ENCODE peak calls at places on chromosomes 6 and 20, in seven cellular contexts. S is HCT116, Z is adrenal gland, K is body of pancreas, N is cardiac muscle cell, A is neuronal stem cell, M is Peyer's patch. P is an unnamed sample.

GRCh38 chr6:105601541-105602174 is 198.8 kb upstream of the PREP start:
- DNase-seq in A (no peak), K (peak; percentile 47), S (no peak), Z (peak; percentile 74), N (no peak), M (peak; percentile 73), P (no peak)

GRCh38 chr6:19824058-19824807 is 12.9 kb upstream of the ID4 start:
- DNase-seq in K (no peak), S (no peak), A (no peak), N (no peak), Z (no peak), M (no peak), P (no peak)

GRCh38 chr6:145457556-145457955 is 277.8 kb downstream of the EPM2A start:
- DNase-seq in Z (no peak), M (no peak), N (no peak), A (no peak), S (no peak), K (no peak), P (no peak)

GRCh38 chr20:39775110-39775509 is 813.0 kb downstream of the DHX35 start:
- DNase-seq in N (no peak), K (peak; percentile 67), A (no peak), Z (peak; percentile 95), S (no peak), M (peak; percentile 51), P (no peak)

GRCh38 chr6:54057068-54057467 is 54.2 kb upstream of the MLIP start:
- DNase-seq in M (no peak), K (no peak), N (no peak), Z (no peak), A (no peak), S (no peak), P (no peak)

GRCh38 chr6:169328112-169328801 is 74.6 kb upstream of the THBS2 start:
- DNase-seq in K (no peak), M (no peak), A (no peak), S (no peak), Z (peak; percentile 80), N (no peak), P (no peak)

GRCh38 chr6:157172088-157172768 is 151.1 kb downstream of the TMEM242 start:
- DNase-seq in Z (peak; percentile 52), A (no peak), S (no peak), N (no peak), M (no peak), K (no peak), P (no peak)

GRCh38 chr6:85113934-85114582 is 335.8 kb upstream of the NT5E start:
- DNase-seq in S (no peak), A (no peak), N (peak; percentile 9), Z (no peak), M (no peak), K (no peak), P (no peak)

DNA sequence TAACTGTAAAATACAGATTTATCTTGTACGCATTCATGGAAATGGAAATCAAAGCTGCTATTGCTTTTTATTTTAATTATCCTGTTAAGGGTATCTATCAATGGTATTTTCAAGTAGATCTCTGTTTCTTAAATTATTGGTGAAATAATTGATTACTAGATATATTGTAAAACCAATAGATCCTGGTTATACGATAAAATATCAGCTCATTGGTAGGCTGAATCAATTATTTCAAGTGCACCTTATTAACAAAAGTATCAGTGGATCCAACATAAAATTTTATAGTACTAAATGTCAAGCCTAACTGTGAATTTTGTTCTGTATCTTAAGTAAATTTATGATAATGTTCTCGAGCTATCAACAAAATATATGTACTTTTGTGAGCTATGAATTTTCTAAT is 21.8 kb downstream of the PARD6B start:
- DNase-seq in K (no peak), S (no peak), A (no peak), M (no peak), N (no peak), Z (no peak), P (no peak)
- H3K4me1 ChIP-seq in K (peaks cover 18% of the 10 kb centered on the region), S (peaks cover 20% of the 10 kb centered on the region), A (no peaks in the 10 kb centered on the region), M (no peaks in the 10 kb centered on the region), N (no peaks in the 10 kb centered on the region), Z (no peaks in the 10 kb centered on the region), P (peaks cover under 1% of the 10 kb centered on the region)

DNA sequence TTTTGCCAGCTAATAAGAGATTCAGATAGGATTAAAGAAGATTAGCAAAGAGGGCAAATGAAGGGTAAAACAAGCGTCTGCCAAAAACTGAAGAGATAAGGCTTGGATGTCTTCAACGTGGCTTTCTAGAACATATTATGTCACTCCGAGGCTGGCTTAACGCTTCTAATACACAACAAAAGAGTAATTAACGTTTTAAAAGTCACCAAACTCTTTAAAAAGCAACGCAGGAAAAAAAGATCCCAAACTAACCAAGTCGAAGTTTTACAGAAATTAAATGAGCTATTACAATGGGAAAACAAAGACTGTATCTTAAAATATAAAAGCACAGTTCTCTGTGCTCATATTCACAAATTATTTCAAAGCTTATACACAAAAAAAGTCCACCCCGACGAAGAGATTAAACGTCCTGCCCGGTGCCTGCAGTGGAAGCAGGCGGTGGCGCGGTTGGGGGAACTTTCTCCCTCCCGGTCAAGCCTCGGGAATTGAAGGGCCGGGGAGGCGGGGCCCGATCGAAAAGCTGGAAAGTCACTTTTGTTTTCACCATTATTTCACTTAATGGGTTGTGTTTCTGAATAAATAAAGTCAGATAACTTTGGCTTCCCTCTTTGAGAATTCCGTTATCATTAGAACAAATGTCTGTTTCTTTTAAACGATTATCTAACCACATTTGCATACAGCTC is 1.2 kb downstream of the MAK start:
- DNase-seq in N (peak; percentile 55), M (peak; percentile 49), A (peak; percentile 62), K (peak; percentile 58), S (no peak), Z (peak; percentile 36), P (no peak)
- H3K4me3 ChIP-seq in N (peak overlapping the region; percentile 71), M (peak overlapping the region; percentile 67), A (peak overlapping the region; percentile 88), K (no peak overlapping the region), S (peak overlapping the region; percentile 61), Z (no peak overlapping the region), P (peak overlapping the region; percentile 56)

GRCh38 chr20:22689246-22689645 is 104.9 kb upstream of the FOXA2 start:
- DNase-seq in A (no peak), K (no peak), M (no peak), Z (no peak), N (no peak), S (no peak), P (no peak)
- H3K27me3 ChIP-seq in A (no peaks in the 10 kb centered on the region), K (no peaks in the 10 kb centered on the region), M (no peaks in the 10 kb centered on the region), Z (no peaks in the 10 kb centered on the region), N (peaks cover 5% of the 10 kb centered on the region), S (no peaks in the 10 kb centered on the region), P (no peaks in the 10 kb centered on the region)

DNA sequence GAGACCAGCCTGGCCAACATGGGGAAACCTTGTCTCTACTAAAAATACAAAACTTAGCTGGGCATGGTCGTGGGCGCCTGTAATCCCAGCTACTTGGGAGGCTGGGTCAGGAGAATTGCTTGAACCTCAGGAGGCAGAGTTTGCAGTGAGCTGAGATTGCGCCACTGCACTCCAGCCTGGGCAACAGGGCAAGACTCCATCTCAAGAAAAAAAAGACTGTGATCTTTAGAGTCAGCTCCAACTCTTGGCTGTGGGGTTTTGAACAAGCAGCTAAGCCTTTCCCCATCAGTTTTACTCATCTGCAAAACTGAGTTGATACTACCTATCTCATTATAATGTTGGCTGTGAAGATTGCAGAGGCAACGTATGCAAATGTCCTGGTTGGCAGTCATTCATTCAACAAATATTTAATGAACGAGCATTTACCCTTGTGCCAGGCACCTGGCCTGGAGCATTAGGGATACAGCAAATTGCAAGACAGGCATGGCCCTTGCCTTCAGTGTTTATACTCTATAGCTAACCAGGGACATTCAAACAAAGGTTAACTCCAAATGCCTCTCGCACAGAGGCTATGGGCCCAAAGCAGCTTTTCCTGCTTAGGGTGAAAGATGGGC is 37.9 kb downstream of the ILRUN start:
- DNase-seq in N (no peak), S (no peak), A (no peak), K (no peak), M (no peak), Z (no peak), P (no peak)
- H3K4me1 ChIP-seq in N (peaks cover 30% of the 10 kb centered on the region), S (peaks cover 53% of the 10 kb centered on the region), A (peaks cover 2% of the 10 kb centered on the region), K (peaks cover 46% of the 10 kb centered on the region), M (peaks cover 37% of the 10 kb centered on the region), Z (peaks cover 40% of the 10 kb centered on the region), P (peaks cover 5% of the 10 kb centered on the region)

GRCh38 chr20:49987015-49987867 is 4.5 kb downstream of the SNAI1 start:
- DNase-seq in A (no peak), K (no peak), M (no peak), S (no peak), N (no peak), Z (no peak), P (no peak)
- H3K4me3 ChIP-seq in A (no peak overlapping the region), K (no peak overlapping the region), M (no peak overlapping the region), S (no peak overlapping the region), N (no peak overlapping the region), Z (no peak overlapping the region), P (no peak overlapping the region)

GRCh38 chr6:125151715-125152114 is 1.9 kb upstream of the TPD52L1 start:
- DNase-seq in A (no peak), K (no peak), N (no peak), M (no peak), Z (no peak), S (no peak), P (no peak)
- H3K27me3 ChIP-seq in A (peaks cover 14% of the 10 kb centered on the region), K (no peaks in the 10 kb centered on the region), N (peaks cover 6% of the 10 kb centered on the region), M (no peaks in the 10 kb centered on the region), Z (no peaks in the 10 kb centered on the region), S (no peaks in the 10 kb centered on the region), P (peaks cover 27% of the 10 kb centered on the region)

GRCh38 chr20:51398552-51398951 is 144.0 kb downstream of the NFATC2 start:
- DNase-seq in Z (no peak), N (no peak), K (no peak), A (no peak), M (no peak), S (no peak), P (no peak)
- H3K4me1 ChIP-seq in Z (no peaks in the 10 kb centered on the region), N (peaks cover 6% of the 10 kb centered on the region), K (peaks cover 6% of the 10 kb centered on the region), A (peaks cover 3% of the 10 kb centered on the region), M (peaks cover 20% of the 10 kb centered on the region), S (no peaks in the 10 kb centered on the region), P (no peaks in the 10 kb centered on the region)

GRCh38 chr6:151592449-151593169 is 98.8 kb downstream of the CCDC170 start:
- DNase-seq in S (no peak), K (no peak), Z (no peak), N (no peak), M (peak; percentile 49), A (no peak), P (no peak)
- H3K4me3 ChIP-seq in S (no peak overlapping the region), K (no peak overlapping the region), Z (no peak overlapping the region), N (no peak overlapping the region), M (no peak overlapping the region), A (no peak overlapping the region), P (no peak overlapping the region)